ENCODE peak calls at places on chromosomes 12 and 14, in seven cellular contexts. J is HepG2, M is endothelial cell of umbilical vein, H is H1, L is K562, Q is HCT116, R is GM12878. C is an unnamed sample.

GRCh38 chr12:31405021-31405420 is 79.1 kb upstream of the SINHCAF start:
- DNase-seq in J (no peak), M (no peak), H (peak; percentile 26), L (no peak), Q (no peak), R (no peak), C (no peak)

GRCh38 chr14:68695871-68696665 is 96.8 kb downstream of the ZFP36L1 start:
- DNase-seq in J (no peak), M (peak; percentile 76), H (no peak), L (no peak), Q (no peak), R (no peak), C (no peak)

GRCh38 chr12:1644523-1645438 is 15.8 kb downstream of the WNT5B start:
- DNase-seq in J (no peak), M (peak; percentile 82), H (no peak), L (no peak), Q (no peak), R (no peak), C (no peak)

GRCh38 chr12:51839310-51839943 is 9.1 kb downstream of the FIGNL2 start:
- DNase-seq in J (no peak), M (no peak), H (no peak), L (no peak), Q (no peak), R (no peak), C (no peak)

GRCh38 chr12:71662861-71663560 is 637 bp downstream of the ZFC3H1 start:
- DNase-seq in J (peak; percentile 22), M (peak; percentile 67), H (peak; percentile 77), L (peak; percentile 75), Q (no peak), R (no peak), C (no peak)

GRCh38 chr12:27342551-27342950 is 9.9 kb downstream of the BMAL2 start:
- DNase-seq in J (no peak), M (no peak), H (no peak), L (no peak), Q (no peak), R (no peak), C (no peak)

GRCh38 chr12:123485756-123486155 is 27.8 kb downstream of the SNRNP35 start:
- DNase-seq in J (no peak), M (no peak), H (no peak), L (no peak), Q (no peak), R (no peak), C (no peak)

GRCh38 chr14:21136024-21136423 is 19.8 kb downstream of the OR5AU1 start:
- DNase-seq in J (peak; percentile 35), M (peak; percentile 21), H (no peak), L (no peak), Q (peak; percentile 3), R (no peak), C (no peak)

GRCh38 chr12:50257226-50258166 is 25.8 kb downstream of the LIMA1 start:
- DNase-seq in J (no peak), M (peak; percentile 78), H (no peak), L (no peak), Q (no peak), R (no peak), C (no peak)

GRCh38 chr12:41409628-41410027 is 221.5 kb downstream of the PDZRN4 start:
- DNase-seq in J (no peak), M (no peak), H (no peak), L (no peak), Q (no peak), R (no peak), C (no peak)

GRCh38 chr14:73250317-73250713 is 13.0 kb downstream of the PAPLN start:
- DNase-seq in J (no peak), M (no peak), H (no peak), L (no peak), Q (no peak), R (no peak), C (no peak)

GRCh38 chr14:106024983-106025604 is 498.7 kb downstream of the TMEM121 start:
- DNase-seq in J (no peak), M (no peak), H (no peak), L (no peak), Q (no peak), R (no peak), C (no peak)

GRCh38 chr12:2286461-2287131 is 233.8 kb downstream of the CACNA1C start:
- DNase-seq in J (no peak), M (no peak), H (no peak), L (no peak), Q (no peak), R (no peak), C (no peak)

GRCh38 chr12:114316076-114316475 is 89.9 kb downstream of the TBX5 start:
- DNase-seq in J (no peak), M (no peak), H (no peak), L (no peak), Q (no peak), R (no peak), C (no peak)

DNA sequence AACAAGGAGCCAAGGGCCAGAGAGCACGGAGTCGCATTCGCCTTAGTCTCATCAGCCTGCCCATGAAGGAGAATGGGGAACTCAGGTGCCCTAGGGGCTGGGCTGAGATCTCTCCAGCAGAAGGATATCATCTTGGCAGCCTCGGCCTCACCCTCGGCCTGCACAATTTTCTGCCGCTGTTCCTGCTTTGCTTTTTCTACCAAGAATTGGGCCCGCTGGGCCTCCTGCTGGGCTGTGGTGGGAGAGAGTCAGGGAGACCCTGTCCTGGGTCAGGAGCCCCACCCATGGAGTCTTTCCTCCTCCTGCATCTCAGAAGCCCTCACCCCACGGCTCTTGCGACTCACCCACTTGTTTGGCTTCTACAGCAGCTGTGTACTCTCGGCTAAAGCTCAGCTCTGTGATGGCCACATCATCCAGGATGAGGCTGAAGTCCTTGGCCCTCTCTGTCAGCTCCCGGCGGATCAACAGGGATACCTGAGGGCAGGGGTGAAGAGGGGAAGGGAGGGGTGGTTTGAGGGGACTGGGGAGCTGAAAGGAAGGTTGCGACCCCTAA is 2.8 kb downstream of the PHB2 start:
- DNase-seq in J (no peak), M (no peak), H (no peak), L (no peak), Q (no peak), R (no peak), C (no peak)
- H3K9ac ChIP-seq in J (no peak overlapping the region), M (no peak overlapping the region), H (no peak overlapping the region), L (peak overlapping the region; percentile 79), Q (peak overlapping the region; percentile 93), R (no peak overlapping the region), C (no peak overlapping the region)

DNA sequence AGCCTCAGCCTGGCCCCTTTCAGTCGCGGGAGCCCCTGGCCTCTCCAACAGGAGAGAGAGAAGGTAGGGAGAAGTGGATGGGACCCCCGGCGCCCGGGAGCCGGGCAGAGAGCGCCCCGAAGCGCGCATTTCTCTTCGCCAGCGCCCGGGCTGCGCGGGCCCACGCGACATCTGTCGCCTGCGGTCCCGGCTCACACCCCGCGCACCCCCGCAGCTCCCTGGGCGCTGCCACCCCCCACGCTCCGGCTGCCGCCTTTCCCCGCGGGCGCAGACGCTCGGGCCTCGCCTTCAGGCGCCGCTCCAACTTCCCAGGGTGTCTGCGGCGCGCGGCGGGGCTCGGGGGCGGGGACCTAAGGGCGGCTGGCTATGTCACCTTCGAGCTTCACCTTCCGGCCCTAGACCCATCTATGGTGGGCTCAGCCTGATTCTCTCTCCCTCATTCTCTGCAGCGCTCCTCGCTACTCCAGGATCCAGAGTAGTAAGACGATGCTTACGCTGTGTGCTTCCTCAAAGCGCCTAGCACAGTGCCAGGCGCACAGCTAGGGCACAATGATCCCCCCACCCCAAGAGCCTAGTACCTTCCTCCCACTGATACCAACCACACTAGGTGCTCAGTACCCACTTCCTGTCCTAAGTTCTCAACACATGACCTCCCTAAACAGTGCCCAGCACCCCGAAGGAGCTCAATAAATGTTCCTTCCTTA is 1.6 kb downstream of the HRK start:
- DNase-seq in J (no peak), M (no peak), H (peak; percentile 55), L (no peak), Q (no peak), R (no peak), C (no peak)
- TF ChIP-seq EZH2 in J (no peak), M (no peak), H (peak; percentile 82), L (no peak), Q (no peak), R (no peak), C (no peak)

GRCh38 chr12:46835785-46836184 is 10.0 kb upstream of the SLC38A4 start:
- DNase-seq in J (no peak), M (no peak), H (no peak), L (no peak), Q (no peak), R (no peak), C (no peak)

GRCh38 chr12:46830731-46831334 is 5.0 kb upstream of the SLC38A4 start:
- DNase-seq in J (no peak), M (no peak), H (peak; percentile 59), L (no peak), Q (no peak), R (no peak), C (no peak)

GRCh38 chr12:46831335-46832083 is 5.7 kb upstream of the SLC38A4 start:
- DNase-seq in J (no peak), M (no peak), H (peak; percentile 73), L (no peak), Q (no peak), R (no peak), C (no peak)

GRCh38 chr12:46832084-46832704 is 6.4 kb upstream of the SLC38A4 start:
- DNase-seq in J (no peak), M (no peak), H (peak; percentile 70), L (no peak), Q (no peak), R (no peak), C (no peak)
- TF ChIP-seq POLR2AphosphoS5 in J (no peak), M (no peak), H (no peak), L (no peak), Q (no peak), R (no peak), C (no peak)

DNA sequence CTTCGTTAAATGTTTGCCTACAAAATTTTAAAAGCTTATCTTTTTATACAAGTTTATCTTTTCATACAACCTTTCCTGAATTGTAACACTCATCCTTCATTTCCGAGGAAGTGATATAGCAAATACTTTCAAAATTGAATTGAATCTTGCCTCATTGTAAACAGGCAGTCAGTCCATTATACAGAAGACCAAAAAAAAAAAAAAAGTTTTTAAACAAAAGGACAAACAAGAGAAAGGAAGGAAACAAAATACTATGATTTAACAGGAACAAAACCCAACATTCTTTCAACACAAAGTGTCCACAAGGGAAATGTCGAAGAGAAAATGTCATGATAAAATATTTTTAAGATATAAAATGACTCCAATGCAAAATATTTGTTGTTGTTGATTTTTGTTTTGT is 8.5 kb downstream of the ATF7 start:
- DNase-seq in J (no peak), M (peak; percentile 77), H (no peak), L (no peak), Q (no peak), R (no peak), C (no peak)
- H3K9ac ChIP-seq in J (no peak overlapping the region), M (peak overlapping the region; percentile 74), H (no peak overlapping the region), L (no peak overlapping the region), Q (no peak overlapping the region), R (peak overlapping the region; percentile 16), C (peak overlapping the region; percentile 78)

GRCh38 chr12:57460457-57461325 is 1.1 kb downstream of the GLI1 start:
- DNase-seq in J (no peak), M (no peak), H (peak; percentile 88), L (peak; percentile 63), Q (no peak), R (no peak), C (no peak)
- TF ChIP-seq EZH2 in J (peak; percentile 37), M (no peak), H (no peak), L (no peak), Q (no peak), R (no peak), C (no peak)